ENCODE peak calls at places on chromosomes 1 and 21, in six cellular contexts. One of them, this sample, is unnamed.

GRCh38 chr1:171841931-171842723 is 829 bp downstream of the DNM3 start:
- DNase-seq in heart left ventricle: peak
- DNase-seq in ovary: peak
- DNase-seq in uterus: peak
- DNase-seq in suprapubic skin: peak
- DNase-seq in esophagus squamous epithelium: no peak
- DNase-seq in this sample: no peak

GRCh38 chr1:240613353-240614142 is 1.6 kb upstream of the GREM2 start:
- DNase-seq in heart left ventricle: no peak
- DNase-seq in ovary: no peak
- DNase-seq in uterus: no peak
- DNase-seq in suprapubic skin: no peak
- DNase-seq in esophagus squamous epithelium: no peak
- DNase-seq in this sample: no peak

GRCh38 chr1:45787905-45788304 is 15.5 kb upstream of the MAST2 start:
- DNase-seq in heart left ventricle: no peak
- DNase-seq in ovary: no peak
- DNase-seq in uterus: no peak
- DNase-seq in suprapubic skin: no peak
- DNase-seq in esophagus squamous epithelium: no peak
- DNase-seq in this sample: no peak

GRCh38 chr1:9766759-9767442 is 56.9 kb downstream of the CLSTN1 start:
- DNase-seq in heart left ventricle: no peak
- DNase-seq in ovary: no peak
- DNase-seq in uterus: no peak
- DNase-seq in suprapubic skin: no peak
- DNase-seq in esophagus squamous epithelium: no peak
- DNase-seq in this sample: no peak

GRCh38 chr21:37193676-37194075 is 73.5 kb downstream of the VPS26C start:
- DNase-seq in heart left ventricle: no peak
- DNase-seq in ovary: no peak
- DNase-seq in uterus: no peak
- DNase-seq in suprapubic skin: no peak
- DNase-seq in esophagus squamous epithelium: no peak
- DNase-seq in this sample: no peak

GRCh38 chr1:153647375-153647714 is 11.2 kb upstream of the SNAPIN start:
- DNase-seq in heart left ventricle: no peak
- DNase-seq in ovary: peak
- DNase-seq in uterus: no peak
- DNase-seq in suprapubic skin: peak
- DNase-seq in esophagus squamous epithelium: no peak
- DNase-seq in this sample: no peak

GRCh38 chr1:113812661-113813135 is 422 bp upstream of the RSBN1 start:
- DNase-seq in heart left ventricle: no peak
- DNase-seq in ovary: peak
- DNase-seq in uterus: peak
- DNase-seq in suprapubic skin: no peak
- DNase-seq in esophagus squamous epithelium: no peak
- DNase-seq in this sample: no peak

GRCh38 chr1:64721576-64722145 is 23.2 kb upstream of the RAVER2 start:
- DNase-seq in heart left ventricle: no peak
- DNase-seq in ovary: no peak
- DNase-seq in uterus: no peak
- DNase-seq in suprapubic skin: no peak
- DNase-seq in esophagus squamous epithelium: no peak
- DNase-seq in this sample: no peak

GRCh38 chr21:41559658-41560599 is 52.0 kb upstream of the TMPRSS2 start:
- DNase-seq in heart left ventricle: no peak
- DNase-seq in ovary: no peak
- DNase-seq in uterus: no peak
- DNase-seq in suprapubic skin: no peak
- DNase-seq in esophagus squamous epithelium: no peak
- DNase-seq in this sample: no peak

GRCh38 chr21:19781881-19782652 is 1216.1 kb upstream of the NCAM2 start:
- DNase-seq in heart left ventricle: no peak
- DNase-seq in ovary: no peak
- DNase-seq in uterus: no peak
- DNase-seq in suprapubic skin: no peak
- DNase-seq in esophagus squamous epithelium: no peak
- DNase-seq in this sample: no peak

GRCh38 chr1:109255097-109255651 is 5.8 kb downstream of the CELSR2 start:
- DNase-seq in heart left ventricle: no peak
- DNase-seq in ovary: peak
- DNase-seq in uterus: no peak
- DNase-seq in suprapubic skin: no peak
- DNase-seq in esophagus squamous epithelium: no peak
- DNase-seq in this sample: no peak

GRCh38 chr1:202034683-202035462 is 24.5 kb downstream of the ELF3 start:
- DNase-seq in heart left ventricle: peak
- DNase-seq in ovary: no peak
- DNase-seq in uterus: peak
- DNase-seq in suprapubic skin: peak
- DNase-seq in esophagus squamous epithelium: no peak
- DNase-seq in this sample: peak

GRCh38 chr1:108050134-108050533 is 85.2 kb upstream of the VAV3 start:
- DNase-seq in heart left ventricle: peak
- DNase-seq in ovary: no peak
- DNase-seq in uterus: no peak
- DNase-seq in suprapubic skin: no peak
- DNase-seq in esophagus squamous epithelium: no peak
- DNase-seq in this sample: no peak

DNA sequence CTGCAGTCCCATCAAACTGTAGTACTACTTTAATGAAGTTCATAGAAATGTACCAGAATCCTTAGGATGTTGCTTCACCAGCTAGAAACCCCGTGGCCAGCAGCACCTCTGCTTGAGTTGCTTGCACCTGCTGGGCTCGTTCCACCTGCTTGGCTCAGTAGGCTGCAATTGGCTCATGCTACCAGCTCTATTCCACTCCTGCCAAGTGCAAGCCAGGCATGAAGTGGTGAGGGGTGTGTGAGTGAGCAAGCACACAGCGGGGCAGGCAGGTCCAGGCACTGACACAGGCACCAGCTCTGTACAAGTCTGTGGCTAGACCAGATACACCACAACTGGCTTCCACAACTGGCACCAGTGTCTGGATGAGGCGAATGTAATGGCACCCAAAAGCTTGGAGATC is 209.9 kb downstream of the AMY1C start:
- DNase-seq in heart left ventricle: no peak
- DNase-seq in ovary: no peak
- DNase-seq in uterus: no peak
- DNase-seq in suprapubic skin: no peak
- DNase-seq in esophagus squamous epithelium: no peak
- DNase-seq in this sample: no peak
- H3K4me3 ChIP-seq in heart left ventricle: no peak
- H3K4me3 ChIP-seq in ovary: no peak
- H3K4me3 ChIP-seq in uterus: no peak
- H3K4me3 ChIP-seq in suprapubic skin: no peak
- H3K4me3 ChIP-seq in esophagus squamous epithelium: no peak
- H3K4me3 ChIP-seq in this sample: no peak

GRCh38 chr1:216034506-216034905 is 388.7 kb downstream of the USH2A start:
- DNase-seq in heart left ventricle: no peak
- DNase-seq in ovary: no peak
- DNase-seq in uterus: no peak
- DNase-seq in suprapubic skin: no peak
- DNase-seq in esophagus squamous epithelium: no peak
- DNase-seq in this sample: no peak
- TF ChIP-seq CTCF in heart left ventricle: no peak
- TF ChIP-seq CTCF in ovary: no peak
- TF ChIP-seq CTCF in uterus: no peak
- TF ChIP-seq CTCF in suprapubic skin: no peak
- TF ChIP-seq CTCF in esophagus squamous epithelium: no peak
- TF ChIP-seq CTCF in this sample: no peak

GRCh38 chr1:161013591-161014513 is 7.1 kb downstream of the F11R start:
- DNase-seq in heart left ventricle: peak
- DNase-seq in ovary: peak
- DNase-seq in uterus: peak
- DNase-seq in suprapubic skin: peak
- DNase-seq in esophagus squamous epithelium: peak
- DNase-seq in this sample: peak
- TF ChIP-seq POLR2A in heart left ventricle: peak
- TF ChIP-seq POLR2A in ovary: peak
- TF ChIP-seq POLR2A in uterus: peak
- TF ChIP-seq POLR2A in suprapubic skin: no peak
- TF ChIP-seq POLR2A in esophagus squamous epithelium: peak
- TF ChIP-seq POLR2A in this sample: no peak

DNA sequence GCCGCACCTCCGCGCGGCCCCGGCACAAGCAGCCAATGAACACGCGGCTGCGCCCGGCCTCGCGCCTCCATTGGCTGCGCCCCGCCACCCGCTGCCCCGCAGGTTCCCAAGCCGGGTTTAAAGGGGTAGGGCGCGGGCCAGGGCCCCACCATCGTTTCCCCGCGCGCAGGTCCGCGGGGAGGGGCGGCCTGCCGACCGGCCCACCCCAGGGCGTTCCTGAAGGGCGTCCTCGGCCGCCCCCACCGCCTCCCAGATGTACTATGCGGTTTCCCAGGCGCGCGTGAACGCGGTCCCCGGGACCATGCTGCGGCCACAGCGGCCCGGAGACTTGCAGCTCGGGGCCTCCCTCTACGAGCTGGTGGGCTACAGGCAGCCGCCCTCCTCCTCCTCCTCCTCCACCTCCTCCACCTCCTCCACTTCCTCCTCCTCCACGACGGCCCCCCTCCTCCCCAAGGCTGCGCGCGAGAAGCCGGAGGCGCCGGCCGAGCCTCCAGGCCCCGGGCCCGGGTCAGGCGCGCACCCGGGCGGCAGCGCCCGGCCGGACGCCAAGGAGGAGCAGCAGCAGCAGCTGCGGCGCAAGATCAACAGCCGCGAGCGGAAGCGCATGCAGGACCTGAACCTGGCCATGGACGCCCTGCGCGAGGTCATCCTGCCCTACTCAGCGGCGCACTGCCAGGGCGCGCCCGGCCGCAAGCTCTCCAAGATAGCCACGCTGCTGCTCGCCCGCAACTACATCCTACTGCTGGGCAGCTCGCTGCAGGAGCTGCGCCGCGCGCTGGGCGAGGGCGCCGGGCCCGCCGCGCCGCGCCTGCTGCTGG is at the start of gene OLIG1:
- DNase-seq in heart left ventricle: peak
- DNase-seq in ovary: no peak
- DNase-seq in uterus: no peak
- DNase-seq in suprapubic skin: no peak
- DNase-seq in esophagus squamous epithelium: no peak
- DNase-seq in this sample: no peak
- H3K4me3 ChIP-seq in heart left ventricle: peak
- H3K4me3 ChIP-seq in ovary: no peak
- H3K4me3 ChIP-seq in uterus: no peak
- H3K4me3 ChIP-seq in suprapubic skin: peak
- H3K4me3 ChIP-seq in esophagus squamous epithelium: peak
- H3K4me3 ChIP-seq in this sample: peak

GRCh38 chr1:180231506-180232420 is 1.7 kb downstream of the LHX4 start:
- DNase-seq in heart left ventricle: no peak
- DNase-seq in ovary: no peak
- DNase-seq in uterus: no peak
- DNase-seq in suprapubic skin: peak
- DNase-seq in esophagus squamous epithelium: no peak
- DNase-seq in this sample: no peak
- TF ChIP-seq CTCF in heart left ventricle: no peak
- TF ChIP-seq CTCF in ovary: no peak
- TF ChIP-seq CTCF in uterus: no peak
- TF ChIP-seq CTCF in suprapubic skin: no peak
- TF ChIP-seq CTCF in esophagus squamous epithelium: no peak
- TF ChIP-seq CTCF in this sample: no peak

This sample was measured in lower leg skin.